ENCODE peak calls at places on chromosomes 11 and 22, in ten cellular contexts. V is HFFc6; T is germinal center; Q is activated CD4-positive, alpha-beta T cell treated with anti-CD3 and anti-CD28 coated beads for 36 hours; W is left ventricle myocardium inferior; D is Calu3; F is activated T-cell treated with anti-CD3 and anti-CD28 coated beads, Interleukin-2, amount 50 U/mL, for 72 hours; S is dermis blood vessel endothelial cell; U is stimulated activated CD8-positive, alpha-beta memory T cell treated with anti-CD3 and anti-CD28 coated beads, Interleukin-2, amount 100 ng/mL, for 1 hour; Z is left cardiac atrium. E is an unnamed sample.

GRCh38 chr11:10030122-10030490 is 263.9 kb downstream of the SBF2 start:
- DNase-seq in V (no peak), W (no peak), F (no peak), T (no peak), U (no peak), Z (no peak), D (no peak), S (no peak), Q (no peak), E (no peak)

GRCh38 chr11:44709281-44709562 is 17.5 kb upstream of the TSPAN18 start:
- DNase-seq in Z (no peak), F (no peak), T (no peak), W (no peak), Q (no peak), D (peak), U (no peak), V (no peak), S (peak), E (no peak)

GRCh38 chr11:108226036-108226435 is 3.2 kb downstream of the ATM start:
- DNase-seq in F (no peak), D (no peak), Q (no peak), T (no peak), U (no peak), V (no peak), Z (no peak), S (no peak), W (no peak), E (no peak)

GRCh38 chr11:124745835-124746620 is 6.0 kb downstream of the VSIG2 start:
- DNase-seq in W (no peak), Z (no peak), D (no peak), T (peak), S (no peak), F (peak), U (no peak), Q (peak), V (no peak), E (peak)

GRCh38 chr22:37454857-37455686 is 27.8 kb upstream of the ELFN2 start:
- DNase-seq in T (no peak), W (no peak), U (no peak), Z (no peak), Q (no peak), S (peak), D (peak), F (no peak), V (peak), E (no peak)

GRCh38 chr22:35728639-35729308 is 11.1 kb downstream of the APOL5 start:
- DNase-seq in U (no peak), T (peak), W (no peak), D (peak), Z (no peak), V (no peak), S (no peak), F (no peak), Q (no peak), E (no peak)

GRCh38 chr11:35553831-35554230 is 28.4 kb upstream of the PAMR1 start:
- DNase-seq in S (no peak), D (no peak), V (peak), F (no peak), U (no peak), Z (no peak), Q (no peak), T (no peak), W (no peak), E (no peak)

GRCh38 chr22:49047461-49047860 is 780.2 kb downstream of the BRD1 start:
- DNase-seq in S (no peak), D (no peak), F (no peak), U (no peak), Z (no peak), W (no peak), T (no peak), Q (no peak), V (no peak), E (no peak)

GRCh38 chr22:40289991-40290459 is 56.3 kb upstream of the ADSL start:
- DNase-seq in D (no peak), Z (peak), V (no peak), W (no peak), U (peak), Q (peak), T (peak), F (peak), S (peak), E (peak)

GRCh38 chr22:23192133-23192532 is 11.8 kb downstream of the BCR start:
- DNase-seq in U (no peak), W (no peak), Q (no peak), T (no peak), Z (peak), V (no peak), F (no peak), D (peak), S (no peak), E (no peak)

GRCh38 chr11:49995559-49995958 is 13.2 kb upstream of the OR4C12 start:
- DNase-seq in F (peak), V (peak), U (no peak), T (no peak), W (no peak), D (peak), Z (peak), S (peak), Q (peak), E (peak)

GRCh38 chr22:23774922-23775436 is 2.3 kb downstream of the MMP11 start:
- DNase-seq in W (no peak), V (peak), Z (no peak), U (no peak), D (no peak), F (no peak), S (no peak), T (no peak), Q (no peak), E (no peak)

GRCh38 chr11:117189941-117190544 is 9.1 kb upstream of the TAGLN start:
- DNase-seq in Z (peak), V (no peak), T (no peak), W (no peak), D (no peak), Q (no peak), S (no peak), U (no peak), F (no peak), E (no peak)

GRCh38 chr22:38867496-38868285 is 4.3 kb downstream of the CBX6 start:
- DNase-seq in V (no peak), S (no peak), D (no peak), U (no peak), F (no peak), T (no peak), W (no peak), Q (no peak), Z (no peak), E (no peak)

GRCh38 chr11:108967571-108967970 is 302.7 kb downstream of the DDX10 start:
- DNase-seq in W (peak), U (no peak), Q (no peak), Z (peak), F (no peak), V (peak), S (no peak), T (no peak), D (no peak), E (no peak)

GRCh38 chr11:74820763-74821162 is 72.1 kb downstream of the RNF169 start:
- DNase-seq in F (no peak), T (no peak), S (peak), Q (no peak), V (peak), W (no peak), Z (no peak), U (no peak), D (no peak), E (no peak)

GRCh38 chr11:115590254-115590653 is 86.0 kb upstream of the CADM1 start:
- DNase-seq in W (peak), U (no peak), S (no peak), Q (no peak), Z (no peak), F (no peak), D (no peak), V (no peak), T (no peak), E (no peak)

GRCh38 chr11:125451400-125452124 is 44.5 kb downstream of the FEZ1 start:
- DNase-seq in F (peak), U (no peak), S (peak), V (no peak), D (peak), Q (peak), W (peak), T (no peak), Z (peak), E (no peak)

GRCh38 chr11:26326793-26327400 is 5.0 kb upstream of the ANO3 start:
- DNase-seq in F (no peak), U (no peak), D (no peak), W (no peak), V (no peak), Z (no peak), Q (no peak), S (no peak), T (no peak), E (no peak)

GRCh38 chr11:74909812-74910211 is 39.1 kb downstream of the XRRA1 start:
- DNase-seq in U (no peak), Q (no peak), W (no peak), Z (no peak), V (no peak), D (no peak), S (no peak), T (no peak), F (no peak), E (no peak)

GRCh38 chr11:110069158-110069737 is 23.9 kb upstream of the ZC3H12C start:
- DNase-seq in U (no peak), V (peak), Q (no peak), W (peak), D (no peak), F (no peak), S (peak), T (no peak), Z (peak), E (peak)

GRCh38 chr11:74057251-74058151 is 48.6 kb upstream of the UCP3 start:
- DNase-seq in U (no peak), Z (no peak), Q (no peak), T (no peak), W (no peak), D (no peak), F (no peak), V (peak), S (peak), E (no peak)

GRCh38 chr11:11407065-11407737 is 54.2 kb upstream of the CSNK2A3 start:
- DNase-seq in Q (no peak), Z (peak), T (no peak), W (peak), D (no peak), U (no peak), V (no peak), S (no peak), F (no peak), E (no peak)

GRCh38 chr22:20015971-20016733 is 471 bp downstream of the ARVCF start:
- DNase-seq in D (peak), U (peak), Q (peak), W (no peak), Z (peak), T (no peak), V (no peak), F (peak), S (peak), E (peak)

GRCh38 chr22:23801886-23802377 is 15.2 kb downstream of the SMARCB1 start:
- DNase-seq in S (no peak), W (no peak), V (no peak), Z (no peak), Q (no peak), F (no peak), D (no peak), U (no peak), T (no peak), E (no peak)

GRCh38 chr11:131474947-131475346 is 104.5 kb downstream of the NTM start:
- DNase-seq in S (no peak), Q (no peak), W (no peak), T (no peak), Z (no peak), U (no peak), D (no peak), F (no peak), V (no peak), E (no peak)

GRCh38 chr11:36478700-36479329 is 31.3 kb downstream of the TRAF6 start:
- DNase-seq in T (no peak), W (no peak), Z (no peak), U (no peak), V (peak), S (peak), F (peak), Q (peak), D (peak), E (peak)

GRCh38 chr11:16774920-16775603 is 36.6 kb downstream of the C11orf58 start:
- DNase-seq in Z (no peak), V (no peak), F (no peak), U (no peak), D (no peak), Q (no peak), T (no peak), S (no peak), W (no peak), E (no peak)

GRCh38 chr11:78685156-78685555 is 110.5 kb upstream of the NARS2 start:
- DNase-seq in S (no peak), D (no peak), V (no peak), Q (no peak), F (no peak), Z (no peak), U (no peak), T (no peak), W (no peak), E (no peak)

GRCh38 chr22:46763051-46763705 is 728 bp downstream of the TBC1D22A start:
- DNase-seq in Q (peak), Z (no peak), U (no peak), F (peak), V (no peak), D (no peak), T (peak), S (peak), W (peak), E (peak)

GRCh38 chr11:133956650-133957633 is at the start of gene IGSF9B:
- DNase-seq in Q (peak), W (peak), F (peak), V (no peak), U (peak), D (peak), T (peak), Z (peak), S (peak), E (peak)

GRCh38 chr11:1193326-1194230 is 29.3 kb upstream of the MUC5B start:
- DNase-seq in W (peak), U (no peak), F (no peak), D (no peak), T (no peak), Q (peak), Z (no peak), S (no peak), V (no peak), E (no peak)

GRCh38 chr11:77990981-77991380 is 3.5 kb downstream of the INTS4 start:
- DNase-seq in V (no peak), Z (no peak), T (no peak), F (no peak), U (no peak), W (no peak), D (no peak), S (no peak), Q (no peak), E (no peak)

GRCh38 chr22:50146440-50147228 is 23.9 kb upstream of the PANX2 start:
- DNase-seq in S (peak), Z (peak), U (no peak), D (peak), W (peak), V (peak), F (no peak), T (no peak), Q (no peak), E (no peak)

GRCh38 chr22:44214187-44214586 is 33.5 kb downstream of the PARVG start:
- DNase-seq in F (no peak), S (no peak), V (no peak), T (no peak), Z (no peak), D (no peak), Q (no peak), U (no peak), W (no peak), E (no peak)

E was measured in activated CD4-positive, alpha-beta memory T cell treated with anti-CD3 and anti-CD28 coated beads, Interleukin-2, amount 10 ng/mL, durations not matched to agents 7 days and 5 days.